ENCODE peak calls at places on chromosomes 11 and 22, in five cellular contexts. W is astrocyte of the spinal cord, X is uterus, J is cardiac muscle cell, C is foreskin fibroblast. N is an unnamed sample.

GRCh38 chr22:32311551-32312071 is 46.1 kb upstream of the RFPL3 start:
- DNase-seq in C (no peak), W (no peak), X (no peak), J (no peak), N (no peak)

GRCh38 chr11:16607675-16608644 is 130.5 kb upstream of the C11orf58 start:
- DNase-seq in X (peak), W (peak), J (peak), C (peak), N (no peak)

GRCh38 chr22:43428005-43428485 is 16.2 kb downstream of the MPPED1 start:
- DNase-seq in W (no peak), C (no peak), J (no peak), X (no peak), N (no peak)

GRCh38 chr11:17991799-17992433 is 20.9 kb downstream of the SERGEF start:
- DNase-seq in J (peak), X (no peak), C (peak), W (peak), N (no peak)

GRCh38 chr22:35614404-35614803 is 2.7 kb downstream of the MB start:
- DNase-seq in X (no peak), C (no peak), J (no peak), W (no peak), N (no peak)

GRCh38 chr11:66727282-66727882 is 1.6 kb downstream of the SPTBN2 start:
- DNase-seq in C (peak), W (peak), J (peak), X (peak), N (no peak)

GRCh38 chr11:1341928-1342524 is 32.6 kb upstream of the TOLLIP start:
- DNase-seq in X (no peak), W (no peak), J (no peak), C (peak), N (no peak)

GRCh38 chr11:3203221-3204043 is 15.2 kb downstream of the MRGPRG start:
- DNase-seq in J (peak), X (no peak), W (no peak), C (peak), N (no peak)

GRCh38 chr11:126034026-126034822 is 28.4 kb downstream of the CDON start:
- DNase-seq in J (no peak), X (no peak), C (no peak), W (no peak), N (no peak)

GRCh38 chr11:21711341-21711740 is 481.5 kb upstream of the ANO5 start:
- DNase-seq in J (no peak), C (no peak), X (no peak), W (no peak), N (no peak)

GRCh38 chr11:32643526-32643925 is 59.9 kb downstream of the EIF3M start:
- DNase-seq in X (no peak), C (peak), J (no peak), W (peak), N (peak)

GRCh38 chr11:131109256-131109655 is 193.0 kb upstream of the SNX19 start:
- DNase-seq in W (no peak), C (peak), X (no peak), J (no peak), N (peak)

GRCh38 chr22:17910561-17911311 is 113.6 kb downstream of the MICAL3 start:
- DNase-seq in X (peak), C (peak), W (peak), J (peak), N (peak)

GRCh38 chr11:68335693-68336092 is 23.3 kb downstream of the LRP5 start:
- DNase-seq in W (no peak), C (no peak), X (no peak), J (no peak), N (no peak)

GRCh38 chr22:19719055-19719482 is 4.3 kb upstream of the GP1BB start:
- DNase-seq in W (no peak), J (peak), C (peak), X (peak), N (no peak)

GRCh38 chr11:73194593-73194992 is 23.5 kb upstream of the P2RY2 start:
- DNase-seq in X (no peak), W (no peak), J (no peak), C (no peak), N (no peak)

GRCh38 chr11:1044160-1044559 is 7.6 kb upstream of the MUC6 start:
- DNase-seq in C (no peak), X (no peak), J (no peak), W (no peak), N (no peak)

GRCh38 chr11:17386331-17387084 is 2.0 kb downstream of the KCNJ11 start:
- DNase-seq in J (peak), C (peak), X (no peak), W (peak), N (no peak)

GRCh38 chr11:45669956-45670355 is 4.5 kb upstream of the CHST1 start:
- DNase-seq in W (no peak), X (no peak), C (no peak), J (no peak), N (no peak)

GRCh38 chr11:62001450-62002178 is 34.2 kb upstream of the FTH1 start:
- DNase-seq in W (no peak), J (peak), X (peak), C (no peak), N (no peak)

GRCh38 chr11:45606514-45607024 is 58.9 kb downstream of the CHST1 start:
- DNase-seq in J (peak), W (no peak), C (no peak), X (no peak), N (no peak)

GRCh38 chr11:91219501-91219900 is 996.7 kb upstream of the CHORDC1 start:
- DNase-seq in W (peak), C (peak), J (peak), X (no peak), N (peak)

GRCh38 chr22:38176170-38176741 is 5.4 kb downstream of the PLA2G6 start:
- DNase-seq in W (peak), J (no peak), X (peak), C (peak), N (peak)

GRCh38 chr11:76391039-76391438 is 9.9 kb downstream of the GVQW3 start:
- DNase-seq in X (no peak), W (peak), J (no peak), C (no peak), N (no peak)

GRCh38 chr11:110908401-110909106 is 196.3 kb upstream of the ARHGAP20 start:
- DNase-seq in W (peak), C (peak), J (no peak), X (no peak), N (peak)

GRCh38 chr22:31160328-31160978 is 471 bp downstream of the RNF185 start:
- DNase-seq in X (no peak), J (peak), C (peak), W (peak), N (no peak)

GRCh38 chr11:11608783-11609232 is 13.0 kb downstream of the GALNT18 start:
- DNase-seq in J (no peak), W (no peak), X (no peak), C (peak), N (no peak)

GRCh38 chr11:133413726-133414125 is 118.6 kb downstream of the OPCML start:
- DNase-seq in J (no peak), W (no peak), X (no peak), C (no peak), N (no peak)

GRCh38 chr11:35318977-35319925 is 100.1 kb downstream of the SLC1A2 start:
- DNase-seq in C (peak), J (no peak), W (peak), X (no peak), N (no peak)

GRCh38 chr22:45031629-45032403 is 22.0 kb upstream of the PHF21B start:
- DNase-seq in J (no peak), C (no peak), X (no peak), W (no peak), N (no peak)

GRCh38 chr11:2804701-2805387 is 80.7 kb downstream of the CDKN1C start:
- DNase-seq in J (no peak), W (no peak), X (peak), C (peak), N (no peak)

DNA sequence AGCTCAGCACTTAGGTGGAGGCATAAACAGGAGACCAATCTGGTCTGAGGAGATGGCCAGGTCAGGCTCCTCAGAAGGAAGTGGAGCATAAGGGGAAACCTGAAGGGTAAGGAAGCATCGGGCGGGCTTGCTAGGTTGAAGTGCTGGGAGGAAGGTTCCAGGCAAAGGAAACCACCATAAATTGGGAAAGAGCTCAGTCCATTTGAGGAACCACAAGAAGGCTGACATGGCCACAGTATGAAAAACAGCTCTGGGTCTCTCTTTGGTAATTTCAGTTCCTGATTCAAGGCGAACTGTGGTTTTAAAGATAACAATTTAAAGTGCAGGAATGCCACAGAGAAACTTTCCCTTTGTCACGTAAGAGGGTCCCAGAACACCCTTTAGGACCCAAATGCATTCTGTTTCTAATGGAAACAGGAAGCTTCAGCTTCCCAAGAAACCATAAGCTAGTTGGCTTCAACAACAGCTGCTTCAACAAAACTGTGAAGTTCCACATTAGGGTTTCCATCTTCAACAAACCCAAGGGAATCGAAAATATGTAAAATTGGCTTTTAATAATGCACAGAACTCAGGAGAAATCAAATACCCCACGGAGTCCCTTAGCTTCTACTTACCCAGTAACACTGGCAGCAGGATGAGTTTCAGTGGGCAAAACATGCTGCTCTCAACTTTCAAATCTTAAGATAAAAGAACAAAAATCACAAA is 10.4 kb downstream of the JAML start:
- DNase-seq in C (no peak), W (no peak), X (no peak), J (no peak), N (no peak)
- H3K4me3 ChIP-seq in C (no peak), W (no peak), X (no peak), J (no peak), N (no peak)

GRCh38 chr11:71251159-71251721 is 1.1 kb downstream of the SHANK2 start:
- DNase-seq in J (no peak), C (peak), W (no peak), X (no peak), N (no peak)
- H3K4me3 ChIP-seq in J (peak), C (no peak), W (peak), X (no peak), N (peak)

GRCh38 chr11:27467181-27467913 is 5.2 kb downstream of the LGR4 start:
- DNase-seq in C (no peak), J (no peak), W (no peak), X (no peak), N (no peak)

GRCh38 chr11:27469333-27469680 is 3.3 kb downstream of the LGR4 start:
- DNase-seq in C (no peak), W (no peak), X (no peak), J (no peak), N (no peak)

GRCh38 chr11:27468209-27468608 is 4.4 kb downstream of the LGR4 start:
- DNase-seq in J (no peak), W (peak), C (peak), X (no peak), N (no peak)

GRCh38 chr11:27470166-27470565 is 2.4 kb downstream of the LGR4 start:
- DNase-seq in J (no peak), X (no peak), C (no peak), W (no peak), N (no peak)

DNA sequence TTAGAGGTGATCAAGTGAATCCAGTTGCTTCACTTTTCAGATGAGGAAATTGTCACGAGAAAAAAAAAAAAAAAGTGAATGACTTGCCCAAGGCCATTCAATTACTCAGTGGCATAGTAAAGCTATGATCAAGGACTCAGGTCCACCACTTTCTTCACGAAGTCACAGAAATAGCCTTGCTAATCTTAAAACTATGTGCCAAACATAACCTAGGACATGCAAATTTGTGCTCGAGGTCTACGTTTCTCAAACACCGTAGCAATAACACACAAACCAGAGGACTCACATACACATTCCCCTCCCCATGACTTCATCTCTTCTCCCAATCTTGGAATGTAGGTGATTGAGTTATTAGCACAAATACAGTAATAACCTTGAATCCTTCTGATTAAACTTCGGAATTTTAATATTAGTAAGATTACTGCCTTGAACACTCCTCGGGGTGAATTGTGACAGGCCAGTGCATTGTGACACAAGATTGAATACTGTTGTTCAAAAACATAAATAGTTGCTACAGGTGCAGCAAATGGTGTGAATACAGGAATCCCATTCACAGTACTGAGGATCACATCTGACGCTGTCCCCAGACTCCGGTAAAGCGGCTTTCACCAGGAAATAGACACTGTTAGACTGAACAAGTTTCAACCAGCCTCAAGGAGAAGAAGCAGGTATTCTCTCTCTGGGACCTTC is 3.8 kb downstream of the LGR4 start:
- DNase-seq in W (peak), X (no peak), J (no peak), C (peak), N (no peak)
- H3K4me3 ChIP-seq in W (no peak), X (no peak), J (peak), C (no peak), N (no peak)

DNA sequence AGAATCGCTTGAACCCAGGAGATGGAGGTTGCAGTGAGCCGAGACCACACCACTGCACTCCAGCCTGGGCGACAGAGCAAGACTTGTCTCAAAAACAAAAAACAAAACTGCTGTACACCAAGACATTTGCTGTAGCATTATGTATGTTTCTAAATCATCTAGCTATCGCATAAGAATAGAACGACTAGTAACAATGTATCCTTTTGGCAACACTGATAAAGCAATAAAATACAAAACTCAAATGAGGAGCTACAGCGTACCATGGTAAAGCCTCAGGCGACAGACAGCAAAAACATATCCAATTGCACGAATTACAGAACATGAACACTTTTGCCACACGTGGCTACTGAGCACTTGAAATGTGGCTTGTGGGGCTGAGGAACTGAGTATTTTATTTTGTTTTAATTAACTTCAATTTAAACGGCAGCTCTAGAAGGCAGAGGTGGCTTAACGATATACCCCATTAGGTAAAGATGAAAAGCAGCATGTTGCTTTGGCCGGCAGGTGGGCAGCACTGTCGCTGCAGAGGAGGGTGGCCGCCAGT is 2.3 kb downstream of the TUBGCP6 start:
- DNase-seq in X (no peak), C (no peak), J (no peak), W (no peak), N (no peak)
- H3K4me3 ChIP-seq in X (peak), C (peak), J (peak), W (peak), N (peak)

GRCh38 chr11:82733444-82734119 is at the start of gene FAM181B:
- DNase-seq in J (peak), C (peak), W (peak), X (peak), N (no peak)
- H3K4me3 ChIP-seq in J (peak), C (peak), W (peak), X (peak), N (peak)

GRCh38 chr11:7021318-7021717 is 1.0 kb downstream of the NLRP14 start:
- DNase-seq in J (no peak), X (no peak), W (no peak), C (no peak), N (no peak)
- H3K4me3 ChIP-seq in J (no peak), X (no peak), W (no peak), C (no peak), N (no peak)

GRCh38 chr11:86951706-86952105 is 3.5 kb downstream of the FZD4 start:
- DNase-seq in X (no peak), J (no peak), W (no peak), C (no peak), N (no peak)
- H3K4me3 ChIP-seq in X (no peak), J (no peak), W (no peak), C (no peak), N (no peak)

DNA sequence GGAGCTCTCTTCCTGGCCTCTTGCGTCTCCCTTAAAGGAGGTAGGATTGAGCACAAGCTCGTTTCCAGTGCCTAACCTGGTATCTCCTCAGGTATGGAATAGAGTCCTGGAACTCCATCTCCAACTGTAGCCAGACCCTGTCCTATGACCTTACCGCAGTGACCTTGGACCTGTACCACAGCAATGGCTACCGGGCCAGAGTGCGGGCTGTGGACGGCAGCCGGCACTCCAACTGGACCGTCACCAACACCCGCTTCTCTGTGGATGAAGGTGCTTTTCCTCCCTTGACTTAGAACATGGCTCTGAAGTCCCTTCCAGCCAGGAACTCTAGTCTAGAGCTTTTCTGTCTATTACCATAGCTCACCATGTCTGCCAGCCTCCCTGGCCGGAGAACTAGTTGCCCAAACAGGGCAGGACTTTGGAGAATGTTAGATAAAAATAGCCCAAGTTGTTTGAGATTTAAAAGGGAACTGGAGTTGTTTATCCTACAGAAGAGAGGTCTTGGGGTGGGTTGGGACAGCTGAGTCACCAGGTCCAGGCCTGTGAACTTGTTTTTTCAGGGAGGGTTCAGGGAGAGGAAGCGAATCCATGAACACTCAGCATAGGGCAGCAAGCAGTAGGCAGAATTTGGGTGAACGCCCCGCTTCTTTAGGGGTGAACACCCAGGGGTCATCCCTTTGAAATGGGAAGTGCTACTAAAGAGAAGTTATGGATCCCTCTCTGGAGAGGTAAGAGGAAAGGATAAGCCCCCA is 3.3 kb downstream of the IL10RA start:
- DNase-seq in C (no peak), W (no peak), J (no peak), X (no peak), N (no peak)
- H3K4me3 ChIP-seq in C (no peak), W (no peak), J (no peak), X (no peak), N (no peak)

GRCh38 chr11:43316451-43316850 is 4.7 kb downstream of the API5 start:
- DNase-seq in W (peak), X (no peak), J (no peak), C (no peak), N (no peak)
- H3K4me3 ChIP-seq in W (no peak), X (no peak), J (no peak), C (no peak), N (no peak)

GRCh38 chr11:120606116-120607010 is 94.8 kb downstream of the GRIK4 start:
- DNase-seq in J (no peak), W (no peak), C (no peak), X (no peak), N (no peak)
- H3K4me3 ChIP-seq in J (no peak), W (no peak), C (no peak), X (no peak), N (no peak)